ENCODE peak calls at places on chromosome 18, in eight cellular contexts. Y is activated effector memory CD4-positive, alpha-beta T cell treated with Interleukin-2 at 50 U/mL for 16 hours; N is lower lobe of right lung; Z is activated CD4-positive, alpha-beta T cell treated with anti-CD3 and anti-CD28 coated beads for 36 hours; G is naive B cell; L is T-helper 1 cell; K is NCI-H69; D is glutamatergic neuron. B is an unnamed sample.

GRCh38 chr18:48928787-48929186 is 22.0 kb downstream of the SMAD7 start:
- DNase-seq in Y (peak), N (peak), Z (peak), G (peak), L (peak), K (peak), D (peak), B (peak)

GRCh38 chr18:27967938-27968803 is 208.8 kb downstream of the CDH2 start:
- DNase-seq in Y (no peak), N (no peak), Z (no peak), G (no peak), L (no peak), K (no peak), D (no peak), B (no peak)

GRCh38 chr18:10286580-10287150 is 167.8 kb upstream of the APCDD1 start:
- DNase-seq in Y (no peak), N (no peak), Z (no peak), G (no peak), L (no peak), K (no peak), D (no peak), B (no peak)

GRCh38 chr18:36583155-36583745 is 245.6 kb downstream of the TPGS2 start:
- DNase-seq in Y (no peak), N (no peak), Z (no peak), G (no peak), L (no peak), K (peak), D (no peak), B (no peak)

GRCh38 chr18:74333091-74333490 is 17.5 kb downstream of the C18orf63 start:
- DNase-seq in Y (no peak), N (no peak), Z (no peak), G (no peak), L (no peak), K (peak), D (no peak), B (no peak)

GRCh38 chr18:70293166-70293565 is 4.3 kb downstream of the SOCS6 start:
- DNase-seq in Y (no peak), N (no peak), Z (peak), G (no peak), L (no peak), K (no peak), D (no peak), B (no peak)

GRCh38 chr18:55900380-55900779 is 312.4 kb upstream of the TCF4 start:
- DNase-seq in Y (no peak), N (no peak), Z (no peak), G (no peak), L (no peak), K (no peak), D (no peak), B (no peak)

GRCh38 chr18:60277855-60278480 is 94.6 kb downstream of the MC4R start:
- DNase-seq in Y (no peak), N (no peak), Z (no peak), G (no peak), L (no peak), K (peak), D (no peak), B (no peak)

GRCh38 chr18:47754311-47755101 is 176.0 kb downstream of the SMAD2 start:
- DNase-seq in Y (peak), N (no peak), Z (peak), G (no peak), L (no peak), K (peak), D (peak), B (no peak)

GRCh38 chr18:51890762-51891161 is 449.2 kb upstream of the DCC start:
- DNase-seq in Y (no peak), N (no peak), Z (no peak), G (no peak), L (no peak), K (peak), D (no peak), B (no peak)

GRCh38 chr18:10455726-10456453 is 1.5 kb downstream of the APCDD1 start:
- DNase-seq in Y (no peak), N (no peak), Z (no peak), G (no peak), L (no peak), K (peak), D (no peak), B (no peak)

GRCh38 chr18:57113783-57114465 is 33.0 kb upstream of the BOD1L2 start:
- DNase-seq in Y (no peak), N (no peak), Z (no peak), G (no peak), L (no peak), K (peak), D (no peak), B (no peak)

GRCh38 chr18:39776766-39777165 is 2178.3 kb upstream of the PIK3C3 start:
- DNase-seq in Y (no peak), N (no peak), Z (no peak), G (no peak), L (no peak), K (no peak), D (no peak), B (no peak)

GRCh38 chr18:25057491-25058050 is 294.4 kb downstream of the ZNF521 start:
- DNase-seq in Y (no peak), N (no peak), Z (no peak), G (no peak), L (no peak), K (no peak), D (no peak), B (no peak)

GRCh38 chr18:48200631-48201336 is 208.4 kb downstream of the ZBTB7C start:
- DNase-seq in Y (no peak), N (no peak), Z (no peak), G (no peak), L (no peak), K (no peak), D (no peak), B (no peak)

GRCh38 chr18:42157878-42158277 is 202.8 kb downstream of the PIK3C3 start:
- DNase-seq in Y (no peak), N (no peak), Z (no peak), G (no peak), L (no peak), K (peak), D (no peak), B (no peak)

B was measured in activated B cell treated with CpG ODN at 0.5 μM for 24 hours.